ENCODE peak calls at places on chromosomes 16 and 17, in five cellular contexts. One of them, this sample, is unnamed.

GRCh38 chr16:29662729-29663019 is 373 bp upstream of the SPN start:
- DNase-seq in thoracic aorta: no peak
- DNase-seq in psoas muscle: no peak
- DNase-seq in tibial nerve: no peak
- DNase-seq in tibial artery: no peak
- DNase-seq in this sample: peak

GRCh38 chr17:36935681-36936454 is 1.4 kb upstream of the LHX1 start:
- DNase-seq in tibial artery: no peak
- DNase-seq in psoas muscle: peak
- DNase-seq in thoracic aorta: no peak
- DNase-seq in tibial nerve: no peak
- DNase-seq in this sample: peak

GRCh38 chr16:75256871-75257343 is 5.5 kb upstream of the BCAR1 start:
- DNase-seq in tibial artery: peak
- DNase-seq in thoracic aorta: peak
- DNase-seq in psoas muscle: peak
- DNase-seq in tibial nerve: no peak
- DNase-seq in this sample: no peak

GRCh38 chr17:18986541-18987229 is 17.9 kb downstream of the FAM83G start:
- DNase-seq in tibial artery: no peak
- DNase-seq in thoracic aorta: no peak
- DNase-seq in tibial nerve: no peak
- DNase-seq in psoas muscle: no peak
- DNase-seq in this sample: no peak

GRCh38 chr17:28954886-28955285 is 3.6 kb upstream of the PHF12 start:
- DNase-seq in tibial artery: peak
- DNase-seq in thoracic aorta: no peak
- DNase-seq in psoas muscle: no peak
- DNase-seq in tibial nerve: no peak
- DNase-seq in this sample: no peak

GRCh38 chr16:52906271-52906670 is 146.4 kb downstream of the CHD9NB start:
- DNase-seq in tibial artery: no peak
- DNase-seq in tibial nerve: no peak
- DNase-seq in thoracic aorta: no peak
- DNase-seq in psoas muscle: no peak
- DNase-seq in this sample: no peak

GRCh38 chr17:28478940-28479615 is 5.6 kb downstream of the SLC13A2 start:
- DNase-seq in tibial artery: no peak
- DNase-seq in thoracic aorta: no peak
- DNase-seq in tibial nerve: no peak
- DNase-seq in psoas muscle: no peak
- DNase-seq in this sample: no peak

GRCh38 chr16:81327483-81328196 is 12.9 kb downstream of the GAN start:
- DNase-seq in tibial artery: no peak
- DNase-seq in tibial nerve: no peak
- DNase-seq in thoracic aorta: no peak
- DNase-seq in psoas muscle: no peak
- DNase-seq in this sample: no peak

GRCh38 chr17:52136173-52136572 is 22.3 kb downstream of the CA10 start:
- DNase-seq in tibial nerve: no peak
- DNase-seq in thoracic aorta: no peak
- DNase-seq in tibial artery: no peak
- DNase-seq in psoas muscle: no peak
- DNase-seq in this sample: no peak

GRCh38 chr17:63707151-63707550 is 7.2 kb upstream of the LIMD2 start:
- DNase-seq in psoas muscle: no peak
- DNase-seq in tibial nerve: no peak
- DNase-seq in thoracic aorta: no peak
- DNase-seq in tibial artery: no peak
- DNase-seq in this sample: no peak

GRCh38 chr17:6456914-6457687 is 12.8 kb downstream of the PIMREG start:
- DNase-seq in tibial nerve: no peak
- DNase-seq in tibial artery: no peak
- DNase-seq in thoracic aorta: no peak
- DNase-seq in psoas muscle: peak
- DNase-seq in this sample: no peak

GRCh38 chr16:23608194-23608593 is 12.1 kb upstream of the NDUFAB1 start:
- DNase-seq in tibial nerve: no peak
- DNase-seq in thoracic aorta: no peak
- DNase-seq in tibial artery: no peak
- DNase-seq in psoas muscle: no peak
- DNase-seq in this sample: no peak

GRCh38 chr16:25027281-25027680 is 12.1 kb upstream of the ARHGAP17 start:
- DNase-seq in psoas muscle: no peak
- DNase-seq in tibial nerve: no peak
- DNase-seq in tibial artery: no peak
- DNase-seq in thoracic aorta: no peak
- DNase-seq in this sample: no peak

GRCh38 chr17:66716236-66717026 is 118.5 kb upstream of the CACNG5 start:
- DNase-seq in tibial nerve: no peak
- DNase-seq in tibial artery: no peak
- DNase-seq in psoas muscle: no peak
- DNase-seq in thoracic aorta: no peak
- DNase-seq in this sample: no peak

GRCh38 chr16:56606688-56607618 is 1.4 kb upstream of the MT2A start:
- DNase-seq in tibial nerve: peak
- DNase-seq in psoas muscle: peak
- DNase-seq in thoracic aorta: peak
- DNase-seq in tibial artery: peak
- DNase-seq in this sample: no peak

GRCh38 chr17:8384801-8385335 is 1.9 kb upstream of the RPL26 start:
- DNase-seq in psoas muscle: no peak
- DNase-seq in thoracic aorta: no peak
- DNase-seq in tibial nerve: no peak
- DNase-seq in tibial artery: peak
- DNase-seq in this sample: no peak

GRCh38 chr17:39952665-39953470 is 9.9 kb upstream of the GSDMA start:
- DNase-seq in psoas muscle: peak
- DNase-seq in tibial artery: peak
- DNase-seq in thoracic aorta: peak
- DNase-seq in tibial nerve: peak
- DNase-seq in this sample: peak

GRCh38 chr17:18076941-18077340 is 10.8 kb upstream of the DRG2 start:
- DNase-seq in psoas muscle: no peak
- DNase-seq in tibial artery: no peak
- DNase-seq in tibial nerve: no peak
- DNase-seq in thoracic aorta: no peak
- DNase-seq in this sample: no peak

GRCh38 chr17:39080416-39081179 is 70.8 kb downstream of the PLXDC1 start:
- DNase-seq in psoas muscle: peak
- DNase-seq in tibial nerve: no peak
- DNase-seq in thoracic aorta: no peak
- DNase-seq in tibial artery: peak
- DNase-seq in this sample: no peak

GRCh38 chr17:27572665-27573064 is 58.3 kb upstream of the LGALS9 start:
- DNase-seq in tibial artery: no peak
- DNase-seq in tibial nerve: no peak
- DNase-seq in psoas muscle: peak
- DNase-seq in thoracic aorta: no peak
- DNase-seq in this sample: no peak

GRCh38 chr17:43350888-43351361 is 47.9 kb upstream of the ARL4D start:
- DNase-seq in psoas muscle: no peak
- DNase-seq in tibial artery: no peak
- DNase-seq in tibial nerve: no peak
- DNase-seq in thoracic aorta: no peak
- DNase-seq in this sample: no peak

GRCh38 chr17:43351686-43352085 is 47.1 kb upstream of the ARL4D start:
- DNase-seq in thoracic aorta: no peak
- DNase-seq in tibial nerve: no peak
- DNase-seq in tibial artery: no peak
- DNase-seq in psoas muscle: no peak
- DNase-seq in this sample: no peak

GRCh38 chr17:43352579-43352978 is 46.2 kb upstream of the ARL4D start:
- DNase-seq in thoracic aorta: no peak
- DNase-seq in tibial nerve: no peak
- DNase-seq in psoas muscle: no peak
- DNase-seq in tibial artery: no peak
- DNase-seq in this sample: no peak

GRCh38 chr17:43353364-43353763 is 45.4 kb upstream of the ARL4D start:
- DNase-seq in tibial nerve: no peak
- DNase-seq in psoas muscle: no peak
- DNase-seq in tibial artery: no peak
- DNase-seq in thoracic aorta: no peak
- DNase-seq in this sample: no peak

DNA sequence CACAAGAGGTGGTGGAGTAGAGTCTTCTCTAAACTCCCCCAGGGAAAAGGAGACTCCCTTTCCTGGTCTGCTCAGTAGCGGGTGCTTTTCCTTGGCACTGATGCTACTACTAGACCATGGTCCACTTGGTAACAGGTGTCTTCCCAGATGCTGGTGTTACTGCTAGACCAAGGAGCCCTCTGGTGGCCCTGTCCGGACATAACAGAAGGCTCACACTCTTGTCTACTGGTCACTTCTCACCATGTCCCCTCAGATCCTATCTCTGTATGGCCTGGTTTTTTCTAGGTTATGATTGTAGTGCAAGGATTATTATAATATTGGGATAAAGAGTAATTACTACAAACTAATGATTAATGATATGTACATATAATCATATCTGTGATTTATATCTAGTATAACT is 49.7 kb upstream of the ARL4D start:
- DNase-seq in tibial nerve: no peak
- DNase-seq in thoracic aorta: no peak
- DNase-seq in tibial artery: no peak
- DNase-seq in psoas muscle: no peak
- DNase-seq in this sample: no peak
- TF ChIP-seq CTCF in tibial nerve: no peak
- TF ChIP-seq CTCF in thoracic aorta: no peak
- TF ChIP-seq CTCF in tibial artery: no peak
- TF ChIP-seq CTCF in psoas muscle: no peak
- TF ChIP-seq CTCF in this sample: no peak

GRCh38 chr16:11949527-11949926 is 7.7 kb upstream of the NPIPB2 start:
- DNase-seq in tibial nerve: peak
- DNase-seq in psoas muscle: no peak
- DNase-seq in tibial artery: no peak
- DNase-seq in thoracic aorta: no peak
- DNase-seq in this sample: peak
- TF ChIP-seq CTCF in tibial nerve: no peak
- TF ChIP-seq CTCF in psoas muscle: peak
- TF ChIP-seq CTCF in tibial artery: peak
- TF ChIP-seq CTCF in thoracic aorta: peak
- TF ChIP-seq CTCF in this sample: peak

GRCh38 chr17:74919440-74920305 is 3.4 kb downstream of the USH1G start:
- DNase-seq in psoas muscle: no peak
- DNase-seq in thoracic aorta: no peak
- DNase-seq in tibial artery: no peak
- DNase-seq in tibial nerve: no peak
- DNase-seq in this sample: peak
- TF ChIP-seq CTCF in psoas muscle: peak
- TF ChIP-seq CTCF in thoracic aorta: no peak
- TF ChIP-seq CTCF in tibial artery: no peak
- TF ChIP-seq CTCF in tibial nerve: no peak
- TF ChIP-seq CTCF in this sample: peak

GRCh38 chr16:65422934-65423333 is 301.1 kb upstream of the CDH11 start:
- DNase-seq in psoas muscle: no peak
- DNase-seq in thoracic aorta: no peak
- DNase-seq in tibial nerve: no peak
- DNase-seq in tibial artery: no peak
- DNase-seq in this sample: no peak
- TF ChIP-seq CTCF in psoas muscle: no peak
- TF ChIP-seq CTCF in thoracic aorta: no peak
- TF ChIP-seq CTCF in tibial nerve: no peak
- TF ChIP-seq CTCF in tibial artery: no peak
- TF ChIP-seq CTCF in this sample: no peak

GRCh38 chr16:58125781-58126335 is 3.3 kb downstream of the CFAP20 start:
- DNase-seq in tibial nerve: no peak
- DNase-seq in psoas muscle: no peak
- DNase-seq in tibial artery: no peak
- DNase-seq in thoracic aorta: no peak
- DNase-seq in this sample: no peak
- TF ChIP-seq CTCF in tibial nerve: no peak
- TF ChIP-seq CTCF in psoas muscle: no peak
- TF ChIP-seq CTCF in tibial artery: no peak
- TF ChIP-seq CTCF in thoracic aorta: no peak
- TF ChIP-seq CTCF in this sample: no peak

GRCh38 chr16:67180166-67180565 is 3.6 kb downstream of the MATCAP1 start:
- DNase-seq in thoracic aorta: no peak
- DNase-seq in tibial artery: no peak
- DNase-seq in tibial nerve: no peak
- DNase-seq in psoas muscle: no peak
- DNase-seq in this sample: no peak

GRCh38 chr16:67182288-67182687 is 1.5 kb downstream of the MATCAP1 start:
- DNase-seq in thoracic aorta: no peak
- DNase-seq in psoas muscle: no peak
- DNase-seq in tibial nerve: no peak
- DNase-seq in tibial artery: no peak
- DNase-seq in this sample: no peak

GRCh38 chr16:67181346-67181745 is 2.4 kb downstream of the MATCAP1 start:
- DNase-seq in tibial nerve: peak
- DNase-seq in thoracic aorta: no peak
- DNase-seq in psoas muscle: no peak
- DNase-seq in tibial artery: no peak
- DNase-seq in this sample: no peak

GRCh38 chr16:67177743-67178699 is 5.7 kb downstream of the MATCAP1 start:
- DNase-seq in psoas muscle: peak
- DNase-seq in thoracic aorta: no peak
- DNase-seq in tibial nerve: no peak
- DNase-seq in tibial artery: peak
- DNase-seq in this sample: no peak

GRCh38 chr16:67179421-67180080 is 4.2 kb downstream of the MATCAP1 start:
- DNase-seq in psoas muscle: no peak
- DNase-seq in tibial nerve: no peak
- DNase-seq in tibial artery: no peak
- DNase-seq in thoracic aorta: no peak
- DNase-seq in this sample: no peak
- TF ChIP-seq CTCF in psoas muscle: no peak
- TF ChIP-seq CTCF in tibial nerve: no peak
- TF ChIP-seq CTCF in tibial artery: no peak
- TF ChIP-seq CTCF in thoracic aorta: no peak
- TF ChIP-seq CTCF in this sample: peak